ENCODE peak calls at places on chromosome 19, in ten cellular contexts. I, W, H, D, B, L, C, F, X and Q are unnamed samples.

GRCh38 chr19:10173527-10173926 is 21.2 kb downstream of the DNMT1 start:
- DNase-seq in I (peak), W (no peak), H (peak), D (no peak), B (no peak), L (no peak), C (peak), F (no peak), X (no peak), Q (no peak)

GRCh38 chr19:5918463-5919079 is 4.5 kb downstream of the CAPS start:
- DNase-seq in I (no peak), W (no peak), H (no peak), D (no peak), B (no peak), L (no peak), C (no peak), F (no peak), X (no peak), Q (no peak)

GRCh38 chr19:50252111-50252886 is 48.9 kb downstream of the MYH14 start:
- DNase-seq in I (no peak), W (no peak), H (no peak), D (peak), B (no peak), L (no peak), C (peak), F (no peak), X (no peak), Q (no peak)

GRCh38 chr19:37227996-37228395 is 10.0 kb downstream of the ZNF383 start:
- DNase-seq in I (no peak), W (no peak), H (no peak), D (no peak), B (no peak), L (no peak), C (no peak), F (no peak), X (no peak), Q (no peak)

GRCh38 chr19:1279782-1280341 is 4.5 kb downstream of the FAM174C start:
- DNase-seq in I (no peak), W (peak), H (peak), D (peak), B (peak), L (peak), C (peak), F (no peak), X (peak), Q (peak)

GRCh38 chr19:51637362-51637978 is 7.3 kb upstream of the SIGLEC5 start:
- DNase-seq in I (no peak), W (no peak), H (no peak), D (no peak), B (no peak), L (no peak), C (no peak), F (no peak), X (no peak), Q (peak)

GRCh38 chr19:15115080-15115479 is 7.9 kb downstream of the SYDE1 start:
- DNase-seq in I (no peak), W (no peak), H (peak), D (no peak), B (peak), L (no peak), C (peak), F (no peak), X (no peak), Q (no peak)

GRCh38 chr19:14516746-14517438 is 1.3 kb downstream of the DNAJB1 start:
- DNase-seq in I (no peak), W (no peak), H (peak), D (no peak), B (no peak), L (no peak), C (no peak), F (no peak), X (no peak), Q (peak)

GRCh38 chr19:36113895-36114762 is 546 bp downstream of the POLR2I start:
- DNase-seq in I (no peak), W (no peak), H (peak), D (no peak), B (peak), L (no peak), C (peak), F (no peak), X (no peak), Q (peak)

GRCh38 chr19:10784257-10784656 is 51.8 kb downstream of the TMED1 start:
- DNase-seq in I (no peak), W (no peak), H (no peak), D (no peak), B (no peak), L (no peak), C (no peak), F (no peak), X (peak), Q (no peak)

GRCh38 chr19:8880864-8881488 is 48.8 kb downstream of the MBD3L1 start:
- DNase-seq in I (no peak), W (no peak), H (no peak), D (no peak), B (no peak), L (no peak), C (no peak), F (no peak), X (no peak), Q (no peak)

GRCh38 chr19:48244289-48244688 is 11.4 kb downstream of the CARD8 start:
- DNase-seq in I (no peak), W (no peak), H (peak), D (no peak), B (no peak), L (no peak), C (peak), F (no peak), X (peak), Q (peak)

GRCh38 chr19:41436664-41436951 is 3.1 kb downstream of the DMAC2 start:
- DNase-seq in I (no peak), W (no peak), H (no peak), D (no peak), B (no peak), L (no peak), C (no peak), F (no peak), X (no peak), Q (no peak)

GRCh38 chr19:31255174-31255862 is 93.9 kb downstream of the TSHZ3 start:
- DNase-seq in I (no peak), W (no peak), H (no peak), D (no peak), B (no peak), L (no peak), C (no peak), F (peak), X (no peak), Q (no peak)

GRCh38 chr19:13208131-13208963 is 58.1 kb downstream of the IER2 start:
- DNase-seq in I (peak), W (peak), H (peak), D (peak), B (peak), L (no peak), C (peak), F (peak), X (peak), Q (no peak)

GRCh38 chr19:48571378-48572162 is 19.6 kb downstream of the SULT2B1 start:
- DNase-seq in I (no peak), W (no peak), H (no peak), D (no peak), B (no peak), L (no peak), C (no peak), F (no peak), X (no peak), Q (no peak)

GRCh38 chr19:50723735-50724521 is 764 bp downstream of the CLEC11A start:
- DNase-seq in I (no peak), W (no peak), H (peak), D (no peak), B (no peak), L (no peak), C (no peak), F (no peak), X (no peak), Q (no peak)

GRCh38 chr19:35226748-35227147 is 1.8 kb downstream of the FAM187B start:
- DNase-seq in I (no peak), W (no peak), H (no peak), D (peak), B (no peak), L (no peak), C (no peak), F (no peak), X (no peak), Q (no peak)

GRCh38 chr19:43814663-43815352 is 12.3 kb upstream of the ZNF283 start:
- DNase-seq in I (no peak), W (no peak), H (no peak), D (no peak), B (no peak), L (no peak), C (no peak), F (no peak), X (no peak), Q (no peak)

GRCh38 chr19:703651-704446 is 4.9 kb upstream of the PALM start:
- DNase-seq in I (no peak), W (peak), H (peak), D (no peak), B (peak), L (peak), C (peak), F (no peak), X (peak), Q (peak)